ENCODE peak calls at places on chromosome 10, in five cellular contexts. P, Z, C, J and L are unnamed samples.

GRCh38 chr10:51063659-51064535 is 10.4 kb upstream of the PRKG1 start:
- DNase-seq in P (no peak), Z (no peak), C (no peak), J (no peak), L (peak; percentile 28)

GRCh38 chr10:87593702-87594101 is 66.0 kb upstream of the PAPSS2 start:
- DNase-seq in P (no peak), Z (no peak), C (no peak), J (no peak), L (no peak)

GRCh38 chr10:2210083-2210482 is 472.8 kb upstream of the ADARB2 start:
- DNase-seq in P (no peak), Z (no peak), C (no peak), J (no peak), L (peak; percentile 21)

GRCh38 chr10:122294006-122294405 is 22.9 kb downstream of the BTBD16 start:
- DNase-seq in P (no peak), Z (no peak), C (no peak), J (peak; percentile 98), L (peak; percentile 23)

GRCh38 chr10:42769173-42769572 is 13.4 kb upstream of the BMS1 start:
- DNase-seq in P (no peak), Z (no peak), C (no peak), J (no peak), L (no peak)

GRCh38 chr10:27525819-27526218 is 21.7 kb downstream of the RAB18 start:
- DNase-seq in P (no peak), Z (no peak), C (no peak), J (no peak), L (no peak)

GRCh38 chr10:113199459-113199858 is 249.4 kb downstream of the TCF7L2 start:
- DNase-seq in P (no peak), Z (no peak), C (no peak), J (no peak), L (no peak)

GRCh38 chr10:49394933-49395740 is 752 bp downstream of the DRGX start:
- DNase-seq in P (no peak), Z (peak; percentile 78), C (peak; percentile 26), J (no peak), L (peak; percentile 31)

GRCh38 chr10:129888784-129889616 is 75.1 kb downstream of the EBF3 start:
- DNase-seq in P (peak; percentile 93), Z (peak; percentile 93), C (peak; percentile 46), J (no peak), L (peak; percentile 86)

GRCh38 chr10:33113111-33113856 is 155.3 kb upstream of the ITGB1 start:
- DNase-seq in P (no peak), Z (no peak), C (no peak), J (no peak), L (no peak)

GRCh38 chr10:24344695-24345473 is 135.9 kb downstream of the KIAA1217 start:
- DNase-seq in P (no peak), Z (no peak), C (no peak), J (no peak), L (peak; percentile 57)

GRCh38 chr10:62083868-62084267 is 182.4 kb downstream of the ARID5B start:
- DNase-seq in P (no peak), Z (no peak), C (no peak), J (no peak), L (no peak)
- H3K9ac ChIP-seq in P (no peak overlapping the region), Z (no peak overlapping the region), C (no peak overlapping the region), J (no peak overlapping the region), L (no peak overlapping the region)

GRCh38 chr10:125148576-125148975 is 11.8 kb downstream of the CTBP2 start:
- DNase-seq in P (no peak), Z (no peak), C (no peak), J (no peak), L (no peak)
- H3K4ac ChIP-seq in P (no peak overlapping the region), Z (no peak overlapping the region), C (no peak overlapping the region), J (peak overlapping the region; percentile 7), L (no peak overlapping the region)

DNA sequence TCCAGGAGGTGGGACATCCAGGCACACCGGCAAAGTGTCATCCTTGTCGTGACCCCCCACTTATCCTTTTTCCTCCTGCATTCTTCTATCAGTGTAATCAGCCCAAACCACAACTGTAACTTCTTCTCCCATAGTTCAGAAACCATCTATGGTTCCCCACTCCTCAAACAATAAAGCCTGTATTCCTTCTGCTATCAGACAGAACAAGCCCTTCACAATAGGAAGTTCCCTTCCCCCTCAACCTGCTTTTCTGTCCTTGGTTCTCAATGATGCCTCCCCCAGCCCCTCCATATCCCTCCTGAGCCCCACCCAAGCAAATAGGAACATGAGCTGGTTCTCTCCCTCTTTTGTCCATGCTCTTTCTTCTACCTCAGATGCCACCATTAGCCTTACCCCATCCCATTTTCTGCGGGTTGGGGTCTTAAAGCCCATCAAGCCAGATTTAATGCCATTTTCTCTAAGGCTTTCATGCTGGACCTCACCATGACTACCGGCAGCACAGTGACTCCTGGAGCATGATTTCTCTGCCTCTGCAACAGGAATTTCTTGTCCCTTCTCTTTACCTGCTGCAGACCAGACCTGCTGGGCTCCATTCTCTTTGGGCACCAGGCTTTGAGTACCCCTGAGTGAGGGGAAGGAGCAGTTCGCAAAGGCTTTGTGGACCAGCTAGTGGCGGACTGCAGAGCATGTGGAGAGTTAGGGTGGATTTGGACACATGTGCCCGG is 92.8 kb upstream of the PAX2 start:
- DNase-seq in P (no peak), Z (no peak), C (no peak), J (no peak), L (no peak)
- H3K4me1 ChIP-seq in P (no peaks in the 10 kb centered on the region), Z (peaks cover 14% of the 10 kb centered on the region), C (peaks cover 9% of the 10 kb centered on the region), J (peaks cover 2% of the 10 kb centered on the region), L (peaks cover 6% of the 10 kb centered on the region)

GRCh38 chr10:30759423-30759822 is 129.9 kb upstream of the LYZL2 start:
- DNase-seq in P (no peak), Z (no peak), C (no peak), J (no peak), L (no peak)

GRCh38 chr10:30763933-30764332 is 134.4 kb upstream of the LYZL2 start:
- DNase-seq in P (no peak), Z (no peak), C (no peak), J (no peak), L (no peak)

GRCh38 chr10:30765022-30765610 is 135.6 kb upstream of the LYZL2 start:
- DNase-seq in P (no peak), Z (no peak), C (no peak), J (no peak), L (no peak)

GRCh38 chr10:30765611-30766010 is 136.1 kb upstream of the LYZL2 start:
- DNase-seq in P (no peak), Z (no peak), C (no peak), J (no peak), L (no peak)

GRCh38 chr10:30762620-30763019 is 133.1 kb upstream of the LYZL2 start:
- DNase-seq in P (no peak), Z (no peak), C (no peak), J (no peak), L (no peak)
- H3K9ac ChIP-seq in P (no peak overlapping the region), Z (no peak overlapping the region), C (no peak overlapping the region), J (no peak overlapping the region), L (no peak overlapping the region)

GRCh38 chr10:12915637-12916168 is 85.8 kb downstream of the CCDC3 start:
- DNase-seq in P (no peak), Z (no peak), C (no peak), J (no peak), L (no peak)
- H3K4ac ChIP-seq in P (no peak overlapping the region), Z (no peak overlapping the region), C (no peak overlapping the region), J (no peak overlapping the region), L (no peak overlapping the region)

GRCh38 chr10:17066000-17066399 is 63.6 kb downstream of the CUBN start:
- DNase-seq in P (no peak), Z (no peak), C (no peak), J (no peak), L (no peak)
- H3K4me1 ChIP-seq in P (peaks cover 3% of the 10 kb centered on the region), Z (no peaks in the 10 kb centered on the region), C (no peaks in the 10 kb centered on the region), J (peaks cover 8% of the 10 kb centered on the region), L (peaks cover 4% of the 10 kb centered on the region)

DNA sequence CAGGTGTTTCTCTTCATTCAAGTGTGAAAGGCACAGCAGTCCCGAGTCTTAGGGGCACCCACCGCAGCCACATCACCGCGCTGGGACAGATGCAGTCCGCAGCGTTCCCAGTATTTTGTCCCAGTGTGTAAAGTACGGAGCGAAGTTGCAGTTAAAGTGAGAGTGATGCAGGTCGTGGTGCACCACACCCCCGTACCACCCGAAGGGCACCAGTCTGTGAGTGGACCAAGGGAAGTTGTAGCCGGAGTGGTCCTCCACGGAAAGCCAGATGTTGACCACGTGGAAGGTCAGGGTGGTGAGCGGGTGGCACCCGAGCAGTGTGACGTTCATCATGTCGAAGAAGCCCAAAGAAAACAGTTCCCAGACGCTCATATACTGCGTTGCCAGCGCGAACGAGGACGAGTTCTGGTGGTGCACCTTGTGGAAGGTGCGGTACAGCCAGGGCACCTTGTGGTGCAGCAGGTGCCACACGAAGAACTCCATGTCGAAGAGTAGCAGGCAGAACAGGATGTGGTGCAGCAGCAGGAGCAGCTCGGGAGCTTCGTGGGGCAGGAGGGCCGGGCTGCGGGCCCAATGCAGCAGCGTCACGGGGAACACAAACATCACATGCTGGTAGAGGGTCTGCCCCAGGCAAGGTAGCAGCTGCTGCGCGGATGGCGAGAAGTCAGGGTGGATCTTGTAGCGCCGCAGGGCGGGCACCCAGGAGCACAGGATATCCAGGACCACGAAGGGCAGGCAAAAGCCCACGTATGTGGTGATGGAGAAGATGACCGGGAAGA is 526 bp downstream of the CH25H start:
- DNase-seq in P (peak; percentile 54), Z (peak; percentile 77), C (peak; percentile 8), J (peak; percentile 56), L (no peak)
- H3K9ac ChIP-seq in P (no peak overlapping the region), Z (no peak overlapping the region), C (peak overlapping the region; percentile 56), J (no peak overlapping the region), L (no peak overlapping the region)